ENCODE peak calls at places on chromosome 15, in five cellular contexts. One of them, this sample, is unnamed.

GRCh38 chr15:48602358-48603122 is 43.0 kb downstream of the FBN1 start:
- DNase-seq in T-helper 9 cell: no peak
- DNase-seq in CD4-positive, alpha-beta memory T cell: no peak
- DNase-seq in A549: no peak
- DNase-seq in pancreas: no peak
- DNase-seq in this sample: no peak

GRCh38 chr15:40339621-40339945 is 1.2 kb downstream of the CCDC9B start:
- DNase-seq in CD4-positive, alpha-beta memory T cell: no peak
- DNase-seq in T-helper 9 cell: no peak
- DNase-seq in A549: peak; percentile 14
- DNase-seq in pancreas: no peak
- DNase-seq in this sample: no peak

GRCh38 chr15:82044373-82045178 is 1.2 kb downstream of the MEX3B start:
- DNase-seq in A549: peak; percentile 37
- DNase-seq in CD4-positive, alpha-beta memory T cell: peak; percentile 30
- DNase-seq in T-helper 9 cell: peak; percentile 8
- DNase-seq in pancreas: peak; percentile 39
- DNase-seq in this sample: peak; percentile 86

GRCh38 chr15:97933589-97933988 is 26.9 kb upstream of the ARRDC4 start:
- DNase-seq in pancreas: no peak
- DNase-seq in CD4-positive, alpha-beta memory T cell: no peak
- DNase-seq in A549: no peak
- DNase-seq in T-helper 9 cell: no peak
- DNase-seq in this sample: no peak

GRCh38 chr15:93173369-93173768 is 84.4 kb upstream of the RGMA start:
- DNase-seq in CD4-positive, alpha-beta memory T cell: no peak
- DNase-seq in T-helper 9 cell: no peak
- DNase-seq in pancreas: no peak
- DNase-seq in A549: peak; percentile 27
- DNase-seq in this sample: no peak

GRCh38 chr15:78182821-78183220 is 33.7 kb downstream of the IDH3A start:
- DNase-seq in T-helper 9 cell: no peak
- DNase-seq in A549: no peak
- DNase-seq in CD4-positive, alpha-beta memory T cell: no peak
- DNase-seq in pancreas: no peak
- DNase-seq in this sample: no peak

GRCh38 chr15:67136802-67137201 is 71.4 kb downstream of the SMAD3 start:
- DNase-seq in pancreas: no peak
- DNase-seq in CD4-positive, alpha-beta memory T cell: no peak
- DNase-seq in T-helper 9 cell: no peak
- DNase-seq in A549: no peak
- DNase-seq in this sample: no peak

GRCh38 chr15:53072077-53072476 is 281.9 kb upstream of the ONECUT1 start:
- DNase-seq in A549: peak; percentile 88
- DNase-seq in T-helper 9 cell: no peak
- DNase-seq in CD4-positive, alpha-beta memory T cell: no peak
- DNase-seq in pancreas: peak; percentile 94
- DNase-seq in this sample: no peak

GRCh38 chr15:90049666-90050604 is 48.8 kb downstream of the ZNF710 start:
- DNase-seq in A549: no peak
- DNase-seq in T-helper 9 cell: no peak
- DNase-seq in pancreas: no peak
- DNase-seq in CD4-positive, alpha-beta memory T cell: no peak
- DNase-seq in this sample: no peak

GRCh38 chr15:69852482-69853275 is 245.0 kb downstream of the TLE3 start:
- DNase-seq in T-helper 9 cell: no peak
- DNase-seq in pancreas: no peak
- DNase-seq in A549: no peak
- DNase-seq in CD4-positive, alpha-beta memory T cell: no peak
- DNase-seq in this sample: no peak

GRCh38 chr15:58065445-58066041 is at the start of gene ALDH1A2:
- DNase-seq in T-helper 9 cell: peak; percentile 1
- DNase-seq in A549: no peak
- DNase-seq in CD4-positive, alpha-beta memory T cell: no peak
- DNase-seq in pancreas: peak; percentile 30
- DNase-seq in this sample: no peak

GRCh38 chr15:27623149-27623548 is 476.0 kb downstream of the OCA2 start:
- DNase-seq in A549: no peak
- DNase-seq in pancreas: no peak
- DNase-seq in CD4-positive, alpha-beta memory T cell: no peak
- DNase-seq in T-helper 9 cell: no peak
- DNase-seq in this sample: no peak

GRCh38 chr15:48221885-48222284 is 15.8 kb downstream of the SLC12A1 start:
- DNase-seq in pancreas: no peak
- DNase-seq in A549: no peak
- DNase-seq in T-helper 9 cell: no peak
- DNase-seq in CD4-positive, alpha-beta memory T cell: no peak
- DNase-seq in this sample: no peak

GRCh38 chr15:100111103-100112060 is 230.4 kb downstream of the ADAMTS17 start:
- DNase-seq in CD4-positive, alpha-beta memory T cell: peak; percentile 11
- DNase-seq in T-helper 9 cell: no peak
- DNase-seq in A549: peak; percentile 30
- DNase-seq in pancreas: no peak
- DNase-seq in this sample: no peak

GRCh38 chr15:52383100-52383588 is 87.5 kb upstream of the MYO5C start:
- DNase-seq in A549: no peak
- DNase-seq in T-helper 9 cell: no peak
- DNase-seq in CD4-positive, alpha-beta memory T cell: no peak
- DNase-seq in pancreas: no peak
- DNase-seq in this sample: no peak

GRCh38 chr15:73865904-73866303 is 7.5 kb upstream of the TBC1D21 start:
- DNase-seq in CD4-positive, alpha-beta memory T cell: peak; percentile 5
- DNase-seq in T-helper 9 cell: no peak
- DNase-seq in pancreas: no peak
- DNase-seq in A549: no peak
- DNase-seq in this sample: no peak